ENCODE peak calls at places on chromosomes 13 and 19, in eight cellular contexts. H, I, F, T, U, A, C and Z are unnamed samples. For H3K36me3 and H3K9me3, the result is how much of the 10 kb centered on the place peaks cover.

GRCh38 chr19:53971608-53972007 is 8.9 kb downstream of the CACNG8 start:
- DNase-seq in H (no peak), I (no peak), F (no peak), T (no peak), U (no peak), A (no peak), C (no peak), Z (no peak)

GRCh38 chr19:18859676-18860301 is 28.0 kb downstream of the UPF1 start:
- DNase-seq in H (no peak), I (peak), F (no peak), T (no peak), U (no peak), A (no peak), C (no peak), Z (no peak)

GRCh38 chr13:29754486-29754806 is 96.0 kb downstream of the UBL3 start:
- DNase-seq in H (no peak), I (no peak), F (peak), T (no peak), U (no peak), A (no peak), C (no peak), Z (no peak)

GRCh38 chr19:14002571-14003278 is 3.4 kb downstream of the RFX1 start:
- DNase-seq in H (peak), I (peak), F (no peak), T (no peak), U (peak), A (no peak), C (peak), Z (no peak)

GRCh38 chr13:99434258-99434788 is 66.9 kb upstream of the TM9SF2 start:
- DNase-seq in H (no peak), I (no peak), F (no peak), T (no peak), U (peak), A (no peak), C (peak), Z (peak)

GRCh38 chr13:50168803-50169202 is 153.6 kb downstream of the KCNRG start:
- DNase-seq in H (no peak), I (no peak), F (no peak), T (no peak), U (no peak), A (no peak), C (no peak), Z (no peak)

GRCh38 chr19:53867225-53868090 is at the start of gene MYADM:
- DNase-seq in H (peak), I (peak), F (peak), T (peak), U (peak), A (peak), C (peak), Z (peak)

GRCh38 chr13:23950736-23951510 is 53.6 kb upstream of the C1QTNF9B start:
- DNase-seq in H (no peak), I (no peak), F (peak), T (no peak), U (no peak), A (no peak), C (no peak), Z (no peak)

GRCh38 chr19:38004505-38005223 is 97.7 kb downstream of the SIPA1L3 start:
- DNase-seq in H (peak), I (peak), F (peak), T (peak), U (no peak), A (peak), C (peak), Z (peak)

GRCh38 chr13:108915095-108915633 is 285.8 kb downstream of the MYO16 start:
- DNase-seq in H (no peak), I (no peak), F (peak), T (peak), U (no peak), A (no peak), C (no peak), Z (peak)

GRCh38 chr13:57739089-57739488 is 107.5 kb downstream of the PCDH17 start:
- DNase-seq in H (no peak), I (no peak), F (no peak), T (no peak), U (no peak), A (no peak), C (no peak), Z (no peak)

GRCh38 chr13:90402613-90403012 is 944.9 kb upstream of the MIR17HG start:
- DNase-seq in H (no peak), I (no peak), F (peak), T (no peak), U (no peak), A (no peak), C (no peak), Z (no peak)

DNA sequence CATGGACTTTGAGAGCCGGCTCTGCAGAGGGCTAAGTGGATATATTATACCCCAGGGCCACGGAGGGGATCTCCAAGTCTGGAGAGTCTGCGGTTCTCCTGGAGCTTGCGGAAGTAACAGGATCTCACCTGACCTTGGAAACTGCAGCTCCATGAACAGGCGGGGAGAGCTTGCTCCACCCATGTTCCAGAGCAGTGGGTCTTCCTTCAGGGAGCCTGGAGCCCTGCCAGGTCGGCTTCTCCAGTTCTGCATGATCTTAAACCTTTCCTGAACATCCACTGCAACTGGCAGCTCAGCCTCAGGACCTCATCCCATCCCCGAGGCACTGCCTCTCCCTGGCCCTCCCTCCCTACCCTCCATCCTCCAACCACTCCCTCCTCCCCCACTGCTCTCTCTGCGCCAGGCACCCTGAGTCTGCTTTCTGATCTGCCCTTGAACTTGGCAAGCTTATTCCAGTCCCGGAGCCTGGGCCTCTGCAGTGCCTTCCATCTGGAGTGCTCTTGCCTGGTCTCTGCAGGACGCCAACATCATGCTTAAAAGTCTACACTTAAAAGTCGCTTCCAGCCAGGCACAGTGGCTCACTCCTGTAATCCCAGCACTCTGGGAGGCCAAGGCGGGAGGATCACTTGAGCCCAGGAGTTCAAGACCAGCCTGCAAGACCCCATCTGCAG is 13.2 kb downstream of the ATCAY start:
- DNase-seq in H (no peak), I (peak), F (no peak), T (no peak), U (no peak), A (no peak), C (no peak), Z (no peak)
- H3K36me3 ChIP-seq in H (under half), I (under half), F (under half), T (under half), U (under half), A (under half), C (under half), Z (under half)

GRCh38 chr19:56134655-56134922 is 6.5 kb upstream of the ZNF444 start:
- DNase-seq in H (no peak), I (no peak), F (no peak), T (no peak), U (no peak), A (no peak), C (no peak), Z (no peak)
- H3K9me3 ChIP-seq in H (under half), I (under half), F (under half), T (under half), U (under half), A (under half), C (under half), Z (under half)

GRCh38 chr13:105530468-105530867 is 1005.0 kb downstream of the EFNB2 start:
- DNase-seq in H (no peak), I (no peak), F (no peak), T (no peak), U (no peak), A (no peak), C (no peak), Z (no peak)
- H3K36me3 ChIP-seq in H (under half), I (under half), F (under half), T (under half), U (under half), A (under half), C (under half), Z (under half)

GRCh38 chr19:56608274-56608964 is 13.3 kb downstream of the ZNF71 start:
- DNase-seq in H (no peak), I (no peak), F (no peak), T (no peak), U (no peak), A (no peak), C (no peak), Z (no peak)
- H3K9me3 ChIP-seq in H (half or more), I (under half), F (under half), T (under half), U (under half), A (half or more), C (under half), Z (under half)

GRCh38 chr19:7617172-7617571 is 12.2 kb downstream of the XAB2 start:
- DNase-seq in H (no peak), I (no peak), F (no peak), T (no peak), U (no peak), A (no peak), C (no peak), Z (no peak)

GRCh38 chr19:7617735-7618134 is 11.6 kb downstream of the XAB2 start:
- DNase-seq in H (no peak), I (no peak), F (no peak), T (no peak), U (no peak), A (no peak), C (no peak), Z (no peak)

GRCh38 chr19:7618771-7619510 is 10.4 kb downstream of the XAB2 start:
- DNase-seq in H (no peak), I (no peak), F (no peak), T (no peak), U (no peak), A (peak), C (no peak), Z (peak)

GRCh38 chr19:7619671-7620441 is 9.5 kb downstream of the XAB2 start:
- DNase-seq in H (no peak), I (no peak), F (no peak), T (no peak), U (no peak), A (peak), C (no peak), Z (no peak)

DNA sequence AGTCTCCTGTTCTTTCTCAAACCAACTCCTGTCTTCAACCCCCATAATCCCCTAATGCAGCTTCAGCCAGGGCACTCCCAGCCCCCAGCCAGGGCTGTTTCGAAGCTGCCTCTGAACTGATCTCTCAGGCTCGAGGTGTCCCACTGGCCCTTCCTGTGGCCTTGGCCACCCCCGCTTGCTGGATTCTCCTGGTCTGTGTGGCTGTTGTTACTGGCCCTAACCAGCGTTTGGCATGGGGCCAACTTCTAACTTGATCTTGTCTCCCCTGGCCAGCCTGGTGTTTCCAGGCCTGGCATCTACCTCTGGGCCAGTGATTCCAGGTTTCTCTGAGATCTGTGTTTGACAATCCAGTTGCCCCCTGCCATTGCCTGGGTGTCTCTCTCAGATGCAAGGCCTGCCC is 11.0 kb downstream of the XAB2 start:
- DNase-seq in H (no peak), I (no peak), F (peak), T (no peak), U (no peak), A (peak), C (no peak), Z (no peak)
- H3K36me3 ChIP-seq in H (under half), I (under half), F (under half), T (under half), U (under half), A (under half), C (half or more), Z (under half)

GRCh38 chr19:44706506-44707236 is 7.7 kb downstream of the CEACAM16 start:
- DNase-seq in H (no peak), I (no peak), F (no peak), T (no peak), U (no peak), A (no peak), C (no peak), Z (no peak)

GRCh38 chr19:44712864-44713515 is 14.0 kb downstream of the CEACAM16 start:
- DNase-seq in H (no peak), I (no peak), F (peak), T (no peak), U (no peak), A (no peak), C (no peak), Z (no peak)

GRCh38 chr19:44707794-44708193 is 8.8 kb downstream of the CEACAM16 start:
- DNase-seq in H (no peak), I (no peak), F (no peak), T (no peak), U (no peak), A (no peak), C (no peak), Z (no peak)

GRCh38 chr19:44708940-44709339 is 10.0 kb downstream of the CEACAM16 start:
- DNase-seq in H (no peak), I (no peak), F (no peak), T (no peak), U (no peak), A (no peak), C (no peak), Z (no peak)

DNA sequence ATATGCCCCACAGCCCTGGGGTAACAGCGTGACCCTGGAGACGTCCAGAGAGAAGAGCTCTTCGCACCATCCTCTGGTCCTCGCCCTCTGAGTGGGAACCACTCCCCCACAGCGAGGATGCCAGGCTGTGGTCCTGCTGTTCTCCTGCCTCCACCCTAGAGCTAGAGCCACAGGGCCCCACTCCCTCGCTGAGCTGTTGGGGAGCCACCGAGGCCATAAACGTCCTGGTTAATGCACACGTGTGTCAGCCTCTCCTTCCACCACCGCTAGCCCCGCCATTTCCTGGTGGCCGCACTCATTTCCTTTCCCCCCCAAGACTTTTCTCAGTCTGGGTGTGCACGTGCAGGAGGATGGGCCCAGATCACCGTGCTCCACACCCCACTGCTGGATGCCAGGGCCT is 11.5 kb downstream of the CEACAM16 start:
- DNase-seq in H (no peak), I (no peak), F (no peak), T (no peak), U (no peak), A (no peak), C (no peak), Z (no peak)
- H3K9me3 ChIP-seq in H (under half), I (under half), F (under half), T (under half), U (under half), A (under half), C (under half), Z (under half)

DNA sequence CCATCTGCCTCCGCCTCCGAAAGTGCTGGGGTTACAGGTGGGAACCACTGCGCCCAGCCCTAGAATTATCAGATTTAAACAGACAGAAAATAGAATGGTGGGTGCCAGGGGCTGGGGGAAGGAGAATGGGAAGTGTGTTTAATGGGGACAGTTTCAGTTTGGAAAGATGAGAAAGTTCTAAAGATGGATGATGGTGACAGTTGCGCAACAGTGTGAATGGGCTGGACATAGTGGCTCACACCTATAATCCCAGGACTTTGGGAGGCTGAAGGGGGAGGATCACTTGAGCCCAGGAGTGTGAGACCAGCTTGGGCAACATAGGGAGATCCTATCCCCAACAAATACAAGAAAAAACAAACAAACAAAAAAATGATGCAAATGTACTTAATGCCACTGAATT is 15.9 kb downstream of the KANK2 start:
- DNase-seq in H (no peak), I (no peak), F (no peak), T (no peak), U (no peak), A (no peak), C (no peak), Z (no peak)
- H3K36me3 ChIP-seq in H (half or more), I (under half), F (under half), T (under half), U (under half), A (under half), C (under half), Z (under half)